ENCODE peak calls at places on chromosomes 1 and 21, in seven cellular contexts. D is HFF-Myc; M is A549; T is AG09309; N is CD4-positive, alpha-beta T cell; H is fibroblast of lung; U is uterus. Z is an unnamed sample.

GRCh38 chr1:75765697-75766355 is 20.2 kb upstream of the RABGGTB start:
- DNase-seq in T (peak; percentile 46), M (no peak), H (peak; percentile 92), D (peak; percentile 31), U (no peak), N (no peak), Z (no peak)

GRCh38 chr1:50548243-50548642 is 125.0 kb upstream of the DMRTA2 start:
- DNase-seq in M (no peak), D (no peak), N (no peak), T (no peak), H (no peak), U (no peak), Z (no peak)

GRCh38 chr21:36482673-36483072 is 2.8 kb upstream of the CLDN14 start:
- DNase-seq in D (no peak), N (no peak), U (no peak), H (no peak), T (no peak), M (no peak), Z (no peak)

GRCh38 chr1:86169625-86170024 is 13.1 kb upstream of the COL24A1 start:
- DNase-seq in T (no peak), H (no peak), U (no peak), M (no peak), N (no peak), D (no peak), Z (no peak)

GRCh38 chr1:236819856-236820255 is 24.8 kb downstream of the MTR start:
- DNase-seq in U (no peak), N (no peak), M (no peak), H (no peak), D (no peak), T (no peak), Z (no peak)

GRCh38 chr1:96464991-96465875 is 256.4 kb upstream of the PTBP2 start:
- DNase-seq in H (no peak), D (no peak), N (no peak), M (no peak), U (no peak), T (no peak), Z (no peak)

GRCh38 chr1:19405761-19406481 is 79.4 kb downstream of the CAPZB start:
- DNase-seq in M (no peak), N (no peak), D (peak; percentile 55), H (peak; percentile 81), U (no peak), T (no peak), Z (no peak)

GRCh38 chr1:41639332-41639936 is 155.0 kb upstream of the EDN2 start:
- DNase-seq in H (peak; percentile 89), T (no peak), U (no peak), D (no peak), M (no peak), N (no peak), Z (no peak)

GRCh38 chr1:201655243-201655642 is 116.3 kb downstream of the NAV1 start:
- DNase-seq in N (no peak), M (no peak), H (peak; percentile 83), T (peak; percentile 79), D (peak; percentile 95), U (peak; percentile 67), Z (no peak)

GRCh38 chr1:209706622-209707021 is 2.0 kb downstream of the HSD11B1 start:
- DNase-seq in M (no peak), N (no peak), T (no peak), U (no peak), H (no peak), D (no peak), Z (no peak)

GRCh38 chr1:239944666-239945065 is 147.0 kb upstream of the FMN2 start:
- DNase-seq in N (no peak), H (no peak), D (no peak), M (no peak), T (no peak), U (no peak), Z (no peak)

GRCh38 chr1:95108792-95109191 is 8.4 kb upstream of the TLCD4 start:
- DNase-seq in N (no peak), D (no peak), T (no peak), H (no peak), M (no peak), U (no peak), Z (no peak)

GRCh38 chr1:15153842-15154479 is 414 bp downstream of the TMEM51 start:
- DNase-seq in N (no peak), T (no peak), U (peak; percentile 47), D (no peak), H (peak; percentile 51), M (peak; percentile 40), Z (no peak)

GRCh38 chr1:23383547-23384311 is 14.1 kb upstream of the ZNF436 start:
- DNase-seq in N (no peak), U (no peak), H (no peak), M (no peak), D (no peak), T (no peak), Z (no peak)

GRCh38 chr1:16338961-16339360 is 13.3 kb downstream of the FBXO42 start:
- DNase-seq in U (no peak), T (no peak), N (no peak), H (peak; percentile 65), M (no peak), D (no peak), Z (no peak)

GRCh38 chr1:163205513-163205912 is 2.8 kb upstream of the RGS5 start:
- DNase-seq in D (no peak), H (peak; percentile 58), N (no peak), M (no peak), U (no peak), T (no peak), Z (no peak)

GRCh38 chr1:185864889-185865288 is 130.7 kb downstream of the HMCN1 start:
- DNase-seq in N (no peak), H (peak; percentile 98), U (no peak), T (peak; percentile 71), D (no peak), M (no peak), Z (no peak)

GRCh38 chr1:11868331-11868730 is 9.6 kb upstream of the NPPB start:
- DNase-seq in H (no peak), N (no peak), U (no peak), T (no peak), D (no peak), M (no peak), Z (no peak)

GRCh38 chr1:1272341-1273151 is 1.1 kb downstream of the UBE2J2 start:
- DNase-seq in H (peak; percentile 39), T (no peak), M (no peak), D (no peak), N (no peak), U (no peak), Z (no peak)

GRCh38 chr1:9437931-9438330 is 101.3 kb upstream of the SLC25A33 start:
- DNase-seq in M (no peak), H (peak; percentile 67), U (peak; percentile 50), N (no peak), T (peak; percentile 1), D (no peak), Z (no peak)

DNA sequence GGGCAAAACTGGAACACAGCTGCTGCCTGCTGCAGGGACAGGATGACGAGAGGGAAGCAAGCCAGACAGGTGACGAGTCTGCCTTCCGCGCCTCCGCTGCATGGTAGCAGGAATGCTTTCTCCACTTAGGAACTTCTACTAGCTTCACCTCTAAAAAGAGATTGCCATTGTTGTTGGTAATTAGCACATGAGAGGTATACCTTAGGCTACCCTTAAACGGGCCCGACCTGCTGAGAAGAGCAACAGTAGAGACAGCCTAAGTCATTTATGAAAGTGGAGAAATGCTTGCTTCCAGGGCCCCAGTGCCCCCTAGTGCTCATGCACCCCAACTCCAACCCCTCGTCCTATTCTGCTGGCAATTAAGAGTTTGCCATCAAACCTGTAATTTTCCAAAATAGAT is 96.9 kb upstream of the AKT3 start:
- DNase-seq in U (no peak), T (no peak), D (no peak), N (peak; percentile 31), H (no peak), M (no peak), Z (no peak)
- TF ChIP-seq CTCF in U (no peak), T (peak; percentile 49), D (peak; percentile 67), N (peak; percentile 75), H (peak; percentile 49), M (peak; percentile 42), Z (no peak)

DNA sequence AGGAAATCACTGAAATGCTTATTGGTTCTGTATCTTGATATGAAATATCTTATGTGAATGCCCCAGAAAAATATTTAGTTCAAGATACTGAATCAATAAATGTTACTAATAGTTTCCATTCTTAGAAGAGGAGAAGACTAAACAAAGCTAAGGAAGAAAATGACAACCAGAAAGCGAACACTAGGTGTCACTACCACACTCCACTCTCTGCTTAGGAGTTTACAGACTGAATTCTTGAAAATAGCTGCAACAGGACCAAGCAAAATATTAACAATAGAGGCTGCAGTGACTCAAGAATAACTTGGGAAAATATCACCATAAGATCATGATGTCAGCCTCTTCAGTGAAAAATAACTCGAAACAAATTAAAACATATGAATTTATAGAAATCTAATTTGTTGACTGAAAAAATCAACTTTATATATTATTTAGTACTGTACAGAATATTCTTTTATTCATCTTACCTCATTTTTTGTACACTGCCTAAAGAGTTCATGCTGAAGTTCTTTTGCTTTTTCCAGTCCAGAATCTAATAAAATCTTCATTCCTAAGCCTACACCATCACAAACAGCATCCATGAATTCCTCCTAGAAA is 61.6 kb downstream of the KIF14 start:
- DNase-seq in U (no peak), N (no peak), D (peak; percentile 38), T (peak; percentile 28), M (peak; percentile 44), H (peak; percentile 48), Z (no peak)
- TF ChIP-seq CTCF in U (peak; percentile 28), N (peak; percentile 67), D (peak; percentile 50), T (peak; percentile 74), M (peak; percentile 85), H (peak; percentile 78), Z (no peak)

DNA sequence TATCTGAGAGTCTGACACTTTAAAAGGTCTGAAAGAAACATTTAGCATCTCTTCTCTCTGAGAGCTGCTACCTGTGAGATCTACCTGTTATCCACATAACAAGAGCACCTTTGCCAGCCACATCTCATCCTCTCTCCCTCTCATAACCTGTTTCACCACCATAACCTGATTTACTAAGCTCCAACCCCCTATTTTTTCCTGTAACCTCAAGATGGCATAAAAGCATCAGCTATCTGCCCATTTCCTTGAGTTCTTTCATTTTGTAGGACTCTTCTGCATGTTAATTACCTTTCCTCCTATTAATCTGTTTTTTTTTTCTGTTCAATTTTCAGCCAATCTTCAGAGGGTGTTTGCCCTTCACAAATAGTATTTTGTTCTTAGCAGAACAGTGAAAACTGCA is 136.5 kb upstream of the KCNK1 start:
- DNase-seq in H (no peak), T (no peak), D (no peak), M (no peak), U (no peak), N (no peak), Z (no peak)
- TF ChIP-seq CTCF in H (no peak), T (no peak), D (no peak), M (no peak), U (no peak), N (no peak), Z (no peak)

DNA sequence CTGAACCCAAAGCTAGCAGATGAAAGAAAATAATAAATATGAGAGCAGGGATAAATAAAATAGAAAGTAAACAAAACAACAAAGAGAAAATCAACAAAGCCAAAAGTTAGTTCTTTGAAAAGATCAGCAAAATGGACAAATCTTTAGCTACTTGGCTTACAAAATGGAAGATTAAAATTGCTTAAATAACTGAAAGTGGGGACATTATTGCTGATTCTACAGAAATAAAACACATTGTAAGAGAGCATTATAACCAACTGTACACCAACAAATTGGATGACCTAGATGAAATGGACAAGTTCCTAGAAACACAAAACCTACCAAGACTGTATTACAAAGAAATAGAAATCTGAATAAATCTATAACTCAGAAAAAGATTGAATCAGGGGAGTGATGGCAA is 238.3 kb upstream of the C1orf87 start:
- DNase-seq in T (no peak), U (no peak), D (no peak), N (no peak), M (no peak), H (no peak), Z (no peak)
- TF ChIP-seq CTCF in T (no peak), U (no peak), D (no peak), N (no peak), M (no peak), H (no peak), Z (no peak)

GRCh38 chr1:220544901-220545303 is 17.0 kb downstream of the MARK1 start:
- DNase-seq in D (no peak), N (no peak), U (no peak), H (peak; percentile 5), T (no peak), M (no peak), Z (no peak)
- TF ChIP-seq CTCF in D (peak; percentile 29), N (no peak), U (no peak), H (peak; percentile 27), T (peak; percentile 9), M (no peak), Z (no peak)